ENCODE peak calls at places on chromosomes 1 and 21, in eight cellular contexts. R is fibroblast of mammary gland; O is naive thymus-derived CD4-positive, alpha-beta T cell; C is MCF 10A; D is bronchial epithelial cell; E is activated CD4-positive, alpha-beta T cell treated with anti-CD3 and anti-CD28 coated beads, Interleukin-2, amount 50 U/mL, for 48 hours; F is mesendoderm; V is transverse colon. Y is an unnamed sample.

GRCh38 chr1:38046884-38047602 is 450 bp upstream of the POU3F1 start:
- DNase-seq in E (peak; percentile 78), V (peak; percentile 80), F (peak; percentile 80), D (peak; percentile 60), C (peak; percentile 59), R (peak; percentile 59), O (peak; percentile 84), Y (peak; percentile 82)

GRCh38 chr1:209618756-209619420 is 33.3 kb downstream of the LAMB3 start:
- DNase-seq in F (no peak), V (no peak), E (no peak), C (peak; percentile 63), R (no peak), O (no peak), D (no peak), Y (no peak)

GRCh38 chr1:17258116-17258757 is 9.3 kb downstream of the PADI3 start:
- DNase-seq in V (no peak), F (no peak), E (no peak), R (peak; percentile 55), C (no peak), O (no peak), D (no peak), Y (no peak)

GRCh38 chr1:14955986-14956385 is 197.6 kb upstream of the TMEM51 start:
- DNase-seq in V (no peak), F (no peak), D (no peak), R (no peak), E (no peak), O (no peak), C (no peak), Y (no peak)

GRCh38 chr1:97209381-97209780 is 487.8 kb downstream of the PTBP2 start:
- DNase-seq in V (no peak), O (no peak), F (no peak), D (peak; percentile 60), C (no peak), E (no peak), R (peak; percentile 44), Y (no peak)

GRCh38 chr1:101174722-101175121 is 62.1 kb upstream of the S1PR1 start:
- DNase-seq in D (peak; percentile 22), R (peak; percentile 79), F (peak; percentile 45), E (no peak), C (peak; percentile 36), O (no peak), V (no peak), Y (no peak)

GRCh38 chr1:174953657-174954435 is 45.9 kb upstream of the CACYBP start:
- DNase-seq in F (peak; percentile 57), D (no peak), R (no peak), C (no peak), O (no peak), V (peak; percentile 57), E (no peak), Y (no peak)

GRCh38 chr1:216314369-216315095 is 108.7 kb downstream of the USH2A start:
- DNase-seq in O (no peak), E (no peak), R (peak; percentile 12), D (peak; percentile 68), V (no peak), F (no peak), C (peak; percentile 82), Y (no peak)

GRCh38 chr1:159177273-159177907 is 6.0 kb downstream of the CADM3 start:
- DNase-seq in C (peak; percentile 93), R (peak; percentile 70), O (no peak), V (peak; percentile 22), D (peak; percentile 71), E (peak; percentile 22), F (peak; percentile 91), Y (no peak)

GRCh38 chr21:46355161-46356004 is 31.4 kb downstream of the PCNT start:
- DNase-seq in F (no peak), O (no peak), E (no peak), V (no peak), R (no peak), C (no peak), D (no peak), Y (no peak)

GRCh38 chr1:54165146-54165545 is 12.3 kb upstream of the CDCP2 start:
- DNase-seq in F (no peak), R (no peak), D (no peak), C (no peak), O (no peak), E (no peak), V (no peak), Y (no peak)

GRCh38 chr1:45654540-45655280 is 30.9 kb upstream of the CCDC17 start:
- DNase-seq in E (no peak), D (peak; percentile 74), O (no peak), R (peak; percentile 51), F (no peak), C (peak; percentile 46), V (no peak), Y (no peak)

GRCh38 chr1:211236633-211237321 is 22.4 kb upstream of the RCOR3 start:
- DNase-seq in E (no peak), O (no peak), F (no peak), D (peak; percentile 20), C (peak; percentile 56), R (no peak), V (no peak), Y (no peak)

GRCh38 chr21:16330340-16331319 is 600.8 kb downstream of the USP25 start:
- DNase-seq in D (peak; percentile 69), R (peak; percentile 89), V (no peak), F (peak; percentile 81), O (no peak), E (no peak), C (peak; percentile 77), Y (no peak)

GRCh38 chr1:61052393-61053280 is 29.7 kb upstream of the NFIA start:
- DNase-seq in V (no peak), O (no peak), C (no peak), F (peak; percentile 40), D (no peak), E (no peak), R (no peak), Y (no peak)

GRCh38 chr21:34023691-34024381 is 49.5 kb upstream of the MRPS6 start:
- DNase-seq in V (no peak), O (no peak), D (no peak), R (no peak), E (no peak), C (no peak), F (no peak), Y (no peak)

GRCh38 chr1:20057886-20058420 is 12.0 kb upstream of the PLA2G5 start:
- DNase-seq in D (no peak), R (no peak), C (no peak), V (no peak), E (no peak), O (no peak), F (no peak), Y (no peak)

GRCh38 chr1:110403805-110404204 is 3.7 kb downstream of the LAMTOR5 start:
- DNase-seq in R (no peak), C (no peak), V (no peak), O (no peak), D (no peak), F (no peak), E (no peak), Y (no peak)

GRCh38 chr1:25140073-25140797 is 92.1 kb downstream of the SYF2 start:
- DNase-seq in R (no peak), V (no peak), O (no peak), E (no peak), D (peak; percentile 65), C (no peak), F (peak; percentile 69), Y (no peak)

GRCh38 chr1:231161711-231162299 is at the start of gene TRIM67:
- DNase-seq in C (no peak), F (peak; percentile 60), R (no peak), V (no peak), O (no peak), D (no peak), E (no peak), Y (no peak)

GRCh38 chr1:115173151-115173550 is 83.8 kb upstream of the TSPAN2 start:
- DNase-seq in D (no peak), V (no peak), O (no peak), R (peak; percentile 65), E (no peak), C (no peak), F (no peak), Y (no peak)

GRCh38 chr1:180778782-180779398 is 133.8 kb upstream of the KIAA1614 start:
- DNase-seq in C (peak; percentile 59), E (no peak), O (no peak), V (no peak), F (peak; percentile 46), R (no peak), D (peak; percentile 25), Y (no peak)